ENCODE peak calls at places on chromosomes 16 and 17, in five cellular contexts. One of them, this sample, is unnamed.

GRCh38 chr17:29557717-29558116 is 9.1 kb downstream of the ABHD15 start:
- DNase-seq in tibial nerve: no peak
- DNase-seq in ovary: no peak
- DNase-seq in Peyer's patch: no peak
- DNase-seq in sigmoid colon: no peak
- DNase-seq in this sample: no peak

GRCh38 chr16:62954144-62955032 is 918.1 kb upstream of the CDH8 start:
- DNase-seq in ovary: no peak
- DNase-seq in Peyer's patch: no peak
- DNase-seq in sigmoid colon: no peak
- DNase-seq in tibial nerve: no peak
- DNase-seq in this sample: no peak

GRCh38 chr17:29180051-29180787 is at the start of gene MYO18A:
- DNase-seq in sigmoid colon: peak
- DNase-seq in Peyer's patch: peak
- DNase-seq in tibial nerve: peak
- DNase-seq in ovary: peak
- DNase-seq in this sample: peak

GRCh38 chr16:2022723-2023097 is 3.1 kb downstream of the NPW start:
- DNase-seq in ovary: no peak
- DNase-seq in sigmoid colon: no peak
- DNase-seq in Peyer's patch: no peak
- DNase-seq in tibial nerve: no peak
- DNase-seq in this sample: no peak

GRCh38 chr16:29641561-29641960 is 21.5 kb upstream of the SPN start:
- DNase-seq in Peyer's patch: no peak
- DNase-seq in tibial nerve: no peak
- DNase-seq in ovary: no peak
- DNase-seq in sigmoid colon: no peak
- DNase-seq in this sample: no peak

GRCh38 chr17:39564201-39564828 is 43.4 kb downstream of the NEUROD2 start:
- DNase-seq in ovary: no peak
- DNase-seq in tibial nerve: no peak
- DNase-seq in sigmoid colon: no peak
- DNase-seq in Peyer's patch: no peak
- DNase-seq in this sample: no peak

GRCh38 chr16:52016387-52016786 is 530.6 kb downstream of the TOX3 start:
- DNase-seq in tibial nerve: no peak
- DNase-seq in sigmoid colon: no peak
- DNase-seq in Peyer's patch: no peak
- DNase-seq in ovary: no peak
- DNase-seq in this sample: no peak

GRCh38 chr16:7304257-7304656 is 28.4 kb upstream of the RBFOX1 start:
- DNase-seq in tibial nerve: no peak
- DNase-seq in Peyer's patch: no peak
- DNase-seq in ovary: no peak
- DNase-seq in sigmoid colon: no peak
- DNase-seq in this sample: no peak

GRCh38 chr16:24896439-24896838 is 50.7 kb downstream of the SLC5A11 start:
- DNase-seq in Peyer's patch: no peak
- DNase-seq in ovary: no peak
- DNase-seq in sigmoid colon: no peak
- DNase-seq in tibial nerve: no peak
- DNase-seq in this sample: no peak

GRCh38 chr16:8874388-8874787 is 5.6 kb upstream of the CARHSP1 start:
- DNase-seq in Peyer's patch: no peak
- DNase-seq in tibial nerve: no peak
- DNase-seq in sigmoid colon: no peak
- DNase-seq in ovary: no peak
- DNase-seq in this sample: no peak

GRCh38 chr17:19363460-19364035 is 1.0 kb upstream of the B9D1 start:
- DNase-seq in tibial nerve: no peak
- DNase-seq in sigmoid colon: peak
- DNase-seq in ovary: peak
- DNase-seq in Peyer's patch: no peak
- DNase-seq in this sample: no peak

GRCh38 chr16:85448557-85449194 is 164.4 kb upstream of the GSE1 start:
- DNase-seq in ovary: no peak
- DNase-seq in sigmoid colon: no peak
- DNase-seq in tibial nerve: no peak
- DNase-seq in Peyer's patch: peak
- DNase-seq in this sample: peak

GRCh38 chr16:404971-405486 is 3.3 kb downstream of the DECR2 start:
- DNase-seq in ovary: no peak
- DNase-seq in Peyer's patch: no peak
- DNase-seq in tibial nerve: no peak
- DNase-seq in sigmoid colon: no peak
- DNase-seq in this sample: no peak

GRCh38 chr17:2087597-2088211 is 32.8 kb downstream of the HIC1 start:
- DNase-seq in Peyer's patch: peak
- DNase-seq in tibial nerve: no peak
- DNase-seq in sigmoid colon: peak
- DNase-seq in ovary: no peak
- DNase-seq in this sample: peak

GRCh38 chr16:180101-180920 is at the start of gene HBQ1:
- DNase-seq in ovary: peak
- DNase-seq in tibial nerve: no peak
- DNase-seq in Peyer's patch: no peak
- DNase-seq in sigmoid colon: no peak
- DNase-seq in this sample: no peak

GRCh38 chr17:15981208-15981607 is 18.3 kb downstream of the ZSWIM7 start:
- DNase-seq in Peyer's patch: no peak
- DNase-seq in ovary: no peak
- DNase-seq in sigmoid colon: no peak
- DNase-seq in tibial nerve: no peak
- DNase-seq in this sample: no peak

GRCh38 chr16:22229881-22230280 is 23.8 kb downstream of the EEF2K start:
- DNase-seq in Peyer's patch: no peak
- DNase-seq in ovary: no peak
- DNase-seq in sigmoid colon: no peak
- DNase-seq in tibial nerve: no peak
- DNase-seq in this sample: no peak

GRCh38 chr16:1193143-1193824 is 31.8 kb downstream of the TPSG1 start:
- DNase-seq in sigmoid colon: peak
- DNase-seq in tibial nerve: no peak
- DNase-seq in Peyer's patch: no peak
- DNase-seq in ovary: no peak
- DNase-seq in this sample: no peak

GRCh38 chr17:82891911-82892310 is 52.1 kb upstream of the ZNF750 start:
- DNase-seq in ovary: no peak
- DNase-seq in Peyer's patch: no peak
- DNase-seq in sigmoid colon: no peak
- DNase-seq in tibial nerve: no peak
- DNase-seq in this sample: no peak

GRCh38 chr17:82893779-82894178 is 54.0 kb upstream of the ZNF750 start:
- DNase-seq in sigmoid colon: no peak
- DNase-seq in tibial nerve: no peak
- DNase-seq in Peyer's patch: no peak
- DNase-seq in ovary: no peak
- DNase-seq in this sample: no peak

GRCh38 chr17:82890926-82891678 is 51.3 kb upstream of the ZNF750 start:
- DNase-seq in ovary: no peak
- DNase-seq in Peyer's patch: no peak
- DNase-seq in tibial nerve: no peak
- DNase-seq in sigmoid colon: no peak
- DNase-seq in this sample: no peak

GRCh38 chr17:82895087-82895486 is 55.3 kb upstream of the ZNF750 start:
- DNase-seq in ovary: no peak
- DNase-seq in Peyer's patch: no peak
- DNase-seq in sigmoid colon: no peak
- DNase-seq in tibial nerve: no peak
- DNase-seq in this sample: no peak

GRCh38 chr17:82892869-82893565 is 53.2 kb upstream of the ZNF750 start:
- DNase-seq in sigmoid colon: no peak
- DNase-seq in ovary: no peak
- DNase-seq in tibial nerve: no peak
- DNase-seq in Peyer's patch: peak
- DNase-seq in this sample: peak
- H3K27ac ChIP-seq in sigmoid colon: no peak
- H3K27ac ChIP-seq in ovary: no peak
- H3K27ac ChIP-seq in tibial nerve: no peak
- H3K27ac ChIP-seq in Peyer's patch: peak
- H3K27ac ChIP-seq in this sample: peak

DNA sequence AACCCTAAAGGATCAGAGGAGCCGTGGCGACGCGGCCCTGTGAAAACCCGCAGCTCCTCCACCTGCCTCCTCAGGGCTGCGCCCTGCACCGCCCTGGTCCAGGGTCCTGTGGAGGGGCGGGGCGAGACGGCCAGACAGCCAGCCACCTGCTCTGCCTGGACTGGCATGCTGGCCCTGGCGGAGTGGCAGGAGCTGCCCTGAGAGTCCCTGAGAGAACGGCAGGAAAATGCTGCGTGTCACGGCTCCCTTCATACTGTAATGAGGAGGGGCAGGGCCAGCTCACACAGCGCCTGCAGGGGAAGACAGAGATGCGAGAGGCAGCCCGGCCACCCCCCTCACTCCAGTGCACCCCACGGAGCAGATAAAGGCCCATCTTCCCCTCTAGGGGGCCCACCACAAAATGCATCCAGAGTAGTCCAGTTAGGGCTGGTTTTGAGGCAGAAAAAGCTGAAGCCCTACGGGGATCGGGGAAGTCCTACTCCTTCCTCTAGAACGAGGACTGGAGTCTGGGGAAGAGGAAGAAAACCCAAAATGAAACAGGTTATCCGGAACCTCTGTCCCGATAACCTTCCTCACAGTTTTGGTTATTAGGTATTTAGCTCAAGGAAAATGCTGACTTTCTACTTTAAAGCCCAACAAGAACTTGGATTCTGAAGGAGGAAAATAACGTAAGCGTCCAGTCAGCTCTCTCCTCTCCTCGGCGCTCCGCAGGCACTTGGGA is 97.6 kb upstream of the DNAH17 start:
- DNase-seq in Peyer's patch: no peak
- DNase-seq in sigmoid colon: no peak
- DNase-seq in ovary: no peak
- DNase-seq in tibial nerve: no peak
- DNase-seq in this sample: no peak
- TF ChIP-seq CTCF in Peyer's patch: no peak
- TF ChIP-seq CTCF in sigmoid colon: no peak
- TF ChIP-seq CTCF in ovary: no peak
- TF ChIP-seq CTCF in tibial nerve: no peak
- TF ChIP-seq CTCF in this sample: no peak

GRCh38 chr17:12074346-12074745 is 53.7 kb downstream of the MAP2K4 start:
- DNase-seq in tibial nerve: no peak
- DNase-seq in ovary: no peak
- DNase-seq in Peyer's patch: no peak
- DNase-seq in sigmoid colon: no peak
- DNase-seq in this sample: no peak
- H3K27ac ChIP-seq in tibial nerve: no peak
- H3K27ac ChIP-seq in ovary: no peak
- H3K27ac ChIP-seq in Peyer's patch: no peak
- H3K27ac ChIP-seq in sigmoid colon: no peak
- H3K27ac ChIP-seq in this sample: no peak

GRCh38 chr17:78010759-78011158 is 52.3 kb downstream of the TNRC6C start:
- DNase-seq in Peyer's patch: no peak
- DNase-seq in tibial nerve: no peak
- DNase-seq in sigmoid colon: no peak
- DNase-seq in ovary: no peak
- DNase-seq in this sample: peak
- TF ChIP-seq CTCF in Peyer's patch: no peak
- TF ChIP-seq CTCF in tibial nerve: no peak
- TF ChIP-seq CTCF in sigmoid colon: no peak
- TF ChIP-seq CTCF in ovary: no peak
- TF ChIP-seq CTCF in this sample: no peak

GRCh38 chr16:11625769-11626168 is 39.0 kb upstream of the LITAF start:
- DNase-seq in sigmoid colon: no peak
- DNase-seq in Peyer's patch: no peak
- DNase-seq in tibial nerve: no peak
- DNase-seq in ovary: no peak
- DNase-seq in this sample: no peak

GRCh38 chr16:11627822-11628457 is 40.3 kb upstream of the SNN start:
- DNase-seq in tibial nerve: peak
- DNase-seq in Peyer's patch: no peak
- DNase-seq in ovary: no peak
- DNase-seq in sigmoid colon: peak
- DNase-seq in this sample: no peak

GRCh38 chr16:11627292-11627663 is 40.6 kb upstream of the LITAF start:
- DNase-seq in ovary: no peak
- DNase-seq in sigmoid colon: no peak
- DNase-seq in Peyer's patch: no peak
- DNase-seq in tibial nerve: no peak
- DNase-seq in this sample: no peak

GRCh38 chr16:11624645-11625607 is 38.2 kb upstream of the LITAF start:
- DNase-seq in sigmoid colon: no peak
- DNase-seq in tibial nerve: no peak
- DNase-seq in Peyer's patch: no peak
- DNase-seq in ovary: no peak
- DNase-seq in this sample: no peak

GRCh38 chr16:11626657-11627291 is 40.1 kb upstream of the LITAF start:
- DNase-seq in ovary: no peak
- DNase-seq in Peyer's patch: no peak
- DNase-seq in tibial nerve: no peak
- DNase-seq in sigmoid colon: no peak
- DNase-seq in this sample: no peak
- H3K27ac ChIP-seq in ovary: no peak
- H3K27ac ChIP-seq in Peyer's patch: no peak
- H3K27ac ChIP-seq in tibial nerve: no peak
- H3K27ac ChIP-seq in sigmoid colon: peak
- H3K27ac ChIP-seq in this sample: no peak

GRCh38 chr16:88455610-88456355 is 2.7 kb downstream of the ZFPM1 start:
- DNase-seq in tibial nerve: no peak
- DNase-seq in sigmoid colon: no peak
- DNase-seq in ovary: no peak
- DNase-seq in Peyer's patch: peak
- DNase-seq in this sample: peak
- TF ChIP-seq CTCF in tibial nerve: no peak
- TF ChIP-seq CTCF in sigmoid colon: no peak
- TF ChIP-seq CTCF in ovary: no peak
- TF ChIP-seq CTCF in Peyer's patch: no peak
- TF ChIP-seq CTCF in this sample: peak